ENCODE peak calls at places on chromosomes 13 and 19, in nine cellular contexts. J is H54; E is stimulated activated CD4-positive, alpha-beta T cell treated with anti-CD3 and anti-CD28 coated beads, Interleukin-2, amount 100 ng/mL, for 48 hours; X is NCI-H774; A is AG08396; F is fibroblast of the conjunctiva; W is AG09319; U is cerebellar nuclear complex; Z is activated naive CD4-positive, alpha-beta T cell treated with anti-CD3 and anti-CD28 coated beads, Interleukin-2, amount 50 U/mL, for 72 hours. L is an unnamed sample.

GRCh38 chr19:40599331-40600085 is 1.7 kb upstream of the LTBP4 start:
- DNase-seq in E (no peak), U (no peak), A (no peak), X (no peak), J (no peak), W (no peak), Z (no peak), F (no peak), L (no peak)

GRCh38 chr19:51030631-51031030 is 4.2 kb downstream of the KLK12 start:
- DNase-seq in E (no peak), Z (no peak), W (no peak), F (no peak), X (no peak), A (no peak), U (no peak), J (no peak), L (no peak)

GRCh38 chr19:31260171-31260933 is 88.9 kb downstream of the TSHZ3 start:
- DNase-seq in A (no peak), X (no peak), U (no peak), J (no peak), F (no peak), W (no peak), E (no peak), Z (no peak), L (no peak)

GRCh38 chr19:19628499-19629134 is 597 bp upstream of the LPAR2 start:
- DNase-seq in U (no peak), X (peak), Z (peak), J (no peak), E (peak), W (no peak), F (peak), A (no peak), L (peak)

GRCh38 chr19:3656073-3656746 is 29.6 kb upstream of the CACTIN start:
- DNase-seq in E (no peak), J (peak), U (no peak), X (no peak), A (no peak), F (no peak), W (no peak), Z (no peak), L (peak)

GRCh38 chr13:106382569-106382968 is 152.9 kb downstream of the EFNB2 start:
- DNase-seq in J (no peak), A (no peak), X (no peak), Z (no peak), U (no peak), E (no peak), W (no peak), F (no peak), L (no peak)

GRCh38 chr19:4061683-4062575 is 4.8 kb downstream of the ZBTB7A start:
- DNase-seq in E (no peak), A (no peak), F (no peak), Z (no peak), J (no peak), U (peak), W (no peak), X (peak), L (no peak)

GRCh38 chr19:56087647-56088346 is 33.3 kb downstream of the ZNF787 start:
- DNase-seq in U (no peak), J (no peak), F (no peak), E (no peak), Z (no peak), X (no peak), A (no peak), W (no peak), L (no peak)

GRCh38 chr19:14496029-14496848 is at the start of gene GIPC1:
- DNase-seq in W (peak), U (peak), Z (peak), J (peak), F (peak), A (peak), X (peak), E (peak), L (peak)

GRCh38 chr19:33024398-33024797 is 40.3 kb downstream of the RHPN2 start:
- DNase-seq in U (no peak), J (no peak), A (no peak), E (no peak), Z (no peak), W (no peak), X (no peak), F (no peak), L (no peak)

GRCh38 chr13:102815788-102816187 is 16.9 kb downstream of the BIVM start:
- DNase-seq in F (no peak), J (no peak), E (no peak), W (no peak), X (no peak), Z (no peak), A (no peak), U (no peak), L (no peak)

GRCh38 chr13:41802684-41803554 is 158.0 kb downstream of the VWA8 start:
- DNase-seq in E (peak), W (no peak), J (no peak), A (peak), F (no peak), U (no peak), Z (no peak), X (no peak), L (no peak)

GRCh38 chr19:13987101-13987890 is 18.8 kb downstream of the RFX1 start:
- DNase-seq in U (no peak), J (no peak), F (no peak), Z (no peak), E (no peak), W (no peak), X (no peak), A (no peak), L (no peak)

GRCh38 chr13:90272356-90272755 is 1075.1 kb upstream of the MIR17HG start:
- DNase-seq in J (peak), U (no peak), E (no peak), A (no peak), X (no peak), F (no peak), Z (no peak), W (no peak), L (no peak)

GRCh38 chr13:27455331-27455855 is 5.0 kb upstream of the MTIF3 start:
- DNase-seq in A (peak), J (no peak), U (no peak), E (peak), Z (no peak), X (no peak), W (no peak), F (no peak), L (peak)

GRCh38 chr19:50258918-50259372 is 55.5 kb downstream of the MYH14 start:
- DNase-seq in J (peak), W (no peak), Z (no peak), A (no peak), U (no peak), X (no peak), E (peak), F (no peak), L (no peak)

GRCh38 chr19:40811478-40812341 is 12.7 kb downstream of the EGLN2 start:
- DNase-seq in Z (no peak), W (no peak), F (no peak), U (no peak), X (no peak), J (no peak), E (no peak), A (no peak), L (no peak)

GRCh38 chr19:2042485-2043268 is 8.4 kb downstream of the MKNK2 start:
- DNase-seq in A (no peak), Z (no peak), F (no peak), U (no peak), J (no peak), E (no peak), X (no peak), W (no peak), L (no peak)

GRCh38 chr19:917323-918151 is at the start of gene KISS1R:
- DNase-seq in W (no peak), Z (peak), U (no peak), J (no peak), A (peak), E (no peak), F (no peak), X (peak), L (peak)

GRCh38 chr19:45779231-45780145 is 2.8 kb downstream of the DMPK start:
- DNase-seq in E (peak), X (peak), A (peak), W (no peak), Z (no peak), J (no peak), U (no peak), F (no peak), L (peak)

GRCh38 chr19:6971366-6971765 is 49.9 kb downstream of the MBD3L2B start:
- DNase-seq in W (no peak), F (no peak), X (no peak), A (peak), U (no peak), J (peak), Z (no peak), E (no peak), L (no peak)

GRCh38 chr19:6375411-6376010 is at the start of gene PSPN:
- DNase-seq in X (no peak), W (no peak), F (no peak), J (no peak), Z (no peak), A (no peak), E (no peak), U (no peak), L (no peak)

GRCh38 chr19:35351441-35352176 is 3.9 kb downstream of the FFAR1 start:
- DNase-seq in W (no peak), A (no peak), J (no peak), E (no peak), X (no peak), U (no peak), F (no peak), Z (peak), L (no peak)

GRCh38 chr13:31090921-31091624 is 70.6 kb downstream of the HSPH1 start:
- DNase-seq in F (no peak), U (no peak), W (no peak), E (no peak), X (no peak), Z (no peak), A (no peak), J (no peak), L (no peak)

GRCh38 chr19:46571495-46571894 is 29.6 kb upstream of the CALM3 start:
- DNase-seq in A (no peak), X (no peak), F (no peak), U (no peak), J (peak), Z (no peak), W (no peak), E (peak), L (peak)

GRCh38 chr19:8149261-8150094 is at the start of gene FBN3:
- DNase-seq in X (no peak), U (no peak), F (no peak), A (no peak), W (no peak), J (no peak), Z (no peak), E (no peak), L (no peak)

GRCh38 chr19:37082307-37082706 is 4.1 kb downstream of the ZNF420 start:
- DNase-seq in X (no peak), U (no peak), A (no peak), W (no peak), E (no peak), J (no peak), Z (no peak), F (no peak), L (no peak)

GRCh38 chr13:99941086-99941485 is 30.5 kb downstream of the ZIC5 start:
- DNase-seq in X (peak), U (no peak), F (no peak), A (no peak), W (no peak), E (no peak), Z (no peak), J (no peak), L (no peak)

L was measured in ACHN.